ENCODE peak calls at places on chromosomes 5 and 9, in five cellular contexts. One of them, this sample, is unnamed.

GRCh38 chr5:66829826-66830225 is 233.6 kb downstream of the MAST4 start:
- DNase-seq in activated naive CD8-positive, alpha-beta T cell treated with anti-CD3 and anti-CD28 coated beads, Interleukin-2, amount 10 ng/mL, durations not matched to agents 7 days and 5 days: no peak
- DNase-seq in endothelial cell of umbilical vein: peak; percentile 96
- DNase-seq in WTC11: no peak
- DNase-seq in activated effector memory CD4-positive, alpha-beta T cell treated with Interleukin-2 at 50 U/mL for 16 hours: no peak
- DNase-seq in this sample: no peak

GRCh38 chr5:139390639-139391569 is 1.2 kb upstream of the MZB1 start:
- DNase-seq in activated naive CD8-positive, alpha-beta T cell treated with anti-CD3 and anti-CD28 coated beads, Interleukin-2, amount 10 ng/mL, durations not matched to agents 7 days and 5 days: peak; percentile 43
- DNase-seq in WTC11: no peak
- DNase-seq in endothelial cell of umbilical vein: no peak
- DNase-seq in activated effector memory CD4-positive, alpha-beta T cell treated with Interleukin-2 at 50 U/mL for 16 hours: no peak
- DNase-seq in this sample: peak; percentile 46

GRCh38 chr9:98109052-98109451 is 10.0 kb downstream of the TRIM14 start:
- DNase-seq in endothelial cell of umbilical vein: no peak
- DNase-seq in activated effector memory CD4-positive, alpha-beta T cell treated with Interleukin-2 at 50 U/mL for 16 hours: no peak
- DNase-seq in activated naive CD8-positive, alpha-beta T cell treated with anti-CD3 and anti-CD28 coated beads, Interleukin-2, amount 10 ng/mL, durations not matched to agents 7 days and 5 days: peak; percentile 52
- DNase-seq in WTC11: no peak
- DNase-seq in this sample: no peak

GRCh38 chr5:158876263-158876942 is 223.3 kb downstream of the EBF1 start:
- DNase-seq in WTC11: no peak
- DNase-seq in activated effector memory CD4-positive, alpha-beta T cell treated with Interleukin-2 at 50 U/mL for 16 hours: no peak
- DNase-seq in endothelial cell of umbilical vein: no peak
- DNase-seq in activated naive CD8-positive, alpha-beta T cell treated with anti-CD3 and anti-CD28 coated beads, Interleukin-2, amount 10 ng/mL, durations not matched to agents 7 days and 5 days: no peak
- DNase-seq in this sample: no peak

GRCh38 chr5:72649449-72649848 is 142.2 kb upstream of the ZNF366 start:
- DNase-seq in activated naive CD8-positive, alpha-beta T cell treated with anti-CD3 and anti-CD28 coated beads, Interleukin-2, amount 10 ng/mL, durations not matched to agents 7 days and 5 days: no peak
- DNase-seq in WTC11: no peak
- DNase-seq in endothelial cell of umbilical vein: no peak
- DNase-seq in activated effector memory CD4-positive, alpha-beta T cell treated with Interleukin-2 at 50 U/mL for 16 hours: no peak
- DNase-seq in this sample: no peak

GRCh38 chr9:89677696-89678393 is 73.0 kb downstream of the GADD45G start:
- DNase-seq in activated effector memory CD4-positive, alpha-beta T cell treated with Interleukin-2 at 50 U/mL for 16 hours: no peak
- DNase-seq in endothelial cell of umbilical vein: no peak
- DNase-seq in activated naive CD8-positive, alpha-beta T cell treated with anti-CD3 and anti-CD28 coated beads, Interleukin-2, amount 10 ng/mL, durations not matched to agents 7 days and 5 days: no peak
- DNase-seq in WTC11: peak; percentile 70
- DNase-seq in this sample: no peak

GRCh38 chr5:157100140-157100679 is 8.6 kb downstream of the HAVCR2 start:
- DNase-seq in activated effector memory CD4-positive, alpha-beta T cell treated with Interleukin-2 at 50 U/mL for 16 hours: no peak
- DNase-seq in WTC11: no peak
- DNase-seq in endothelial cell of umbilical vein: no peak
- DNase-seq in activated naive CD8-positive, alpha-beta T cell treated with anti-CD3 and anti-CD28 coated beads, Interleukin-2, amount 10 ng/mL, durations not matched to agents 7 days and 5 days: no peak
- DNase-seq in this sample: no peak

GRCh38 chr5:132010645-132011560 is 555 bp downstream of the ACSL6 start:
- DNase-seq in activated naive CD8-positive, alpha-beta T cell treated with anti-CD3 and anti-CD28 coated beads, Interleukin-2, amount 10 ng/mL, durations not matched to agents 7 days and 5 days: peak; percentile 32
- DNase-seq in WTC11: peak; percentile 23
- DNase-seq in endothelial cell of umbilical vein: no peak
- DNase-seq in activated effector memory CD4-positive, alpha-beta T cell treated with Interleukin-2 at 50 U/mL for 16 hours: no peak
- DNase-seq in this sample: peak; percentile 74

GRCh38 chr9:125568616-125569015 is 138.4 kb downstream of the MAPKAP1 start:
- DNase-seq in activated effector memory CD4-positive, alpha-beta T cell treated with Interleukin-2 at 50 U/mL for 16 hours: no peak
- DNase-seq in WTC11: no peak
- DNase-seq in activated naive CD8-positive, alpha-beta T cell treated with anti-CD3 and anti-CD28 coated beads, Interleukin-2, amount 10 ng/mL, durations not matched to agents 7 days and 5 days: no peak
- DNase-seq in endothelial cell of umbilical vein: no peak
- DNase-seq in this sample: no peak

This sample was measured in cardiac septum.